ENCODE peak calls at places on chromosomes 7 and 10, in five cellular contexts. U, H, T, X and O are unnamed samples.

GRCh38 chr7:30511973-30512662 is 7.5 kb upstream of the GGCT start:
- DNase-seq in U (no peak), H (no peak), T (no peak), X (no peak), O (no peak)

GRCh38 chr10:69961168-69961863 is 91.3 kb upstream of the MACROH2A2 start:
- DNase-seq in U (no peak), H (no peak), T (no peak), X (no peak), O (no peak)

GRCh38 chr10:454860-455259 is 234.6 kb downstream of the DIP2C start:
- DNase-seq in U (no peak), H (no peak), T (no peak), X (no peak), O (no peak)

GRCh38 chr7:150451097-150451793 is 815 bp downstream of the GIMAP8 start:
- DNase-seq in U (no peak), H (no peak), T (peak; percentile 56), X (peak; percentile 79), O (no peak)

GRCh38 chr10:111936143-111936542 is 247.4 kb downstream of the GPAM start:
- DNase-seq in U (no peak), H (no peak), T (no peak), X (no peak), O (no peak)

GRCh38 chr10:101244321-101245050 is 15.2 kb upstream of the LBX1 start:
- DNase-seq in U (no peak), H (no peak), T (no peak), X (no peak), O (no peak)

GRCh38 chr10:129655007-129655678 is 188.1 kb downstream of the MGMT start:
- DNase-seq in U (no peak), H (no peak), T (no peak), X (no peak), O (no peak)

GRCh38 chr7:70016044-70016770 is 417.9 kb downstream of the AUTS2 start:
- DNase-seq in U (no peak), H (no peak), T (no peak), X (no peak), O (no peak)

GRCh38 chr10:95266674-95267095 is 24.1 kb downstream of the PDLIM1 start:
- DNase-seq in U (no peak), H (no peak), T (no peak), X (no peak), O (no peak)

GRCh38 chr10:86970887-86971145 is 2.5 kb downstream of the ADIRF start:
- DNase-seq in U (no peak), H (no peak), T (no peak), X (no peak), O (no peak)

GRCh38 chr7:90624128-90624980 is 28.2 kb downstream of the CDK14 start:
- DNase-seq in U (no peak), H (no peak), T (no peak), X (no peak), O (no peak)

GRCh38 chr7:30859202-30859939 is 52.3 kb upstream of the AQP1 start:
- DNase-seq in U (no peak), H (no peak), T (no peak), X (no peak), O (no peak)

GRCh38 chr7:123598657-123599056 is 3.0 kb upstream of the ASB15 start:
- DNase-seq in U (no peak), H (no peak), T (peak; percentile 55), X (no peak), O (no peak)

GRCh38 chr7:130961128-130961601 is 227.2 kb upstream of the KLF14 start:
- DNase-seq in U (no peak), H (no peak), T (no peak), X (peak; percentile 98), O (no peak)

GRCh38 chr10:48606530-48607355 is 1.9 kb upstream of the ARHGAP22 start:
- DNase-seq in U (no peak), H (peak; percentile 34), T (peak; percentile 25), X (no peak), O (no peak)

GRCh38 chr10:63516207-63516606 is 5.0 kb upstream of the REEP3 start:
- DNase-seq in U (no peak), H (no peak), T (no peak), X (no peak), O (no peak)

GRCh38 chr7:66748791-66749190 is 8.3 kb downstream of the RABGEF1 start:
- DNase-seq in U (no peak), H (no peak), T (peak; percentile 78), X (no peak), O (no peak)

GRCh38 chr10:132133449-132134291 is 53.1 kb upstream of the DPYSL4 start:
- DNase-seq in U (no peak), H (no peak), T (no peak), X (no peak), O (peak; percentile 60)

GRCh38 chr7:3552499-3552898 is 251.4 kb downstream of the SDK1 start:
- DNase-seq in U (no peak), H (no peak), T (no peak), X (no peak), O (no peak)

GRCh38 chr10:75612904-75613684 is 181.7 kb downstream of the LRMDA start:
- DNase-seq in U (no peak), H (no peak), T (no peak), X (peak; percentile 50), O (no peak)

GRCh38 chr7:100825215-100825671 is 2.1 kb downstream of the EPHB4 start:
- DNase-seq in U (no peak), H (no peak), T (peak; percentile 51), X (no peak), O (no peak)

GRCh38 chr10:9302142-9302746 is 1247.8 kb downstream of the GATA3 start:
- DNase-seq in U (no peak), H (no peak), T (no peak), X (no peak), O (no peak)

GRCh38 chr10:79355420-79356010 is 8.2 kb downstream of the PPIF start:
- DNase-seq in U (no peak), H (no peak), T (no peak), X (no peak), O (no peak)

GRCh38 chr7:2079332-2080068 is 153.2 kb downstream of the MAD1L1 start:
- DNase-seq in U (no peak), H (no peak), T (no peak), X (no peak), O (no peak)

DNA sequence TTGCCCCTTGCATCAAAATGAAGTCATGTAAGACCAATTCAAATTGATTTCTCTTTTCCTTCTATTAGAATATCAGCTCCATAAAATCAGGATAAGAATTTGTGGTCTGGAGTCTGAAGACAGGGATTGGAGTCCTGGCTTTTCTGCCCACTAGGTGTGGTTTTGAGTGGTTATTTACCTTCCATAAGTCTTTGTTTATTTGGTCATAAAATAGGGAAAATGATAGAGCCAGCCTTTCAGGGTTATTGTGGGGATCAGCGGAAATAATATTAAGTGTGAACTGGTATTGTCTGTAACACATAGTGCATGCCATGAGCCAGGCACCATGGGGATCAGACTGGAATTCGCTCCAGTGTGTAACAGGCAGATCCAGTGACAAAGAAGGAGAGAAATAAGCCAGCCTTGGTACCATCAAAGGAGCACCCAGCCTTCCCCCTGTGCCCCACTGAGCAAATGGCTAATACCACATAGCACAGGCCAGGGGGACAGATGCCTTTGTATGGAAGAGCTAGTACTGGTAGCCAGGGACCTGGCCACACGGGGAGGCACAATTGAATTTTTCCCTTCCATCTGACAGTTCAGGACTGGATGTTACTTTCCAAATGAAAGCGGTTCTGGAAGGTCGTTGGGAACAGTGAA is 509.7 kb upstream of the PODXL start:
- DNase-seq in U (no peak), H (no peak), T (no peak), X (no peak), O (no peak)
- H3K27ac ChIP-seq in U (peak overlapping the region; percentile 23), H (peak overlapping the region; percentile 89), T (no peak overlapping the region), X (no peak overlapping the region), O (no peak overlapping the region)

GRCh38 chr7:151876899-151877777 is at the start of gene PRKAG2:
- DNase-seq in U (peak; percentile 81), H (peak; percentile 41), T (peak; percentile 84), X (no peak), O (peak; percentile 90)

GRCh38 chr7:151877911-151878835 is 1.3 kb upstream of the PRKAG2 start:
- DNase-seq in U (peak; percentile 69), H (no peak), T (peak; percentile 59), X (no peak), O (no peak)

GRCh38 chr7:151876112-151876898 is 610 bp downstream of the PRKAG2 start:
- DNase-seq in U (peak; percentile 78), H (peak; percentile 34), T (peak; percentile 94), X (no peak), O (peak; percentile 91)

GRCh38 chr7:151873402-151873965 is 3.4 kb downstream of the PRKAG2 start:
- DNase-seq in U (no peak), H (no peak), T (no peak), X (no peak), O (no peak)

DNA sequence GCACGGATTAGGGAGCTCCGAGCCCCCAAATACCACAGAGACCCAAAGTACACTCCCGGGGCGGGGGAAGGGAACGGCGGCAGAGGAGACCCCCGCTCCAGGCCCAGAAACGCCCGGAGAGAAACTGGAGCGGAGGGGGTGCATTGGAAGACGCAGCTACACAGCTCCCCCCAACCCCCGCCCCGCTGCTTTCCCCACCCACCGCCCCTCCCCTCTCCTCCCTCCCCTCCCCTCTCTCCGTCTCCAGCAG is 1.1 kb downstream of the PRKAG2 start:
- DNase-seq in U (no peak), H (no peak), T (no peak), X (no peak), O (no peak)
- H3K4me3 ChIP-seq in U (peak overlapping the region; percentile 70), H (peak overlapping the region; percentile 80), T (peak overlapping the region; percentile 84), X (peak overlapping the region; percentile 50), O (peak overlapping the region; percentile 91)

GRCh38 chr10:114347191-114347739 is 57.0 kb downstream of the AFAP1L2 start:
- DNase-seq in U (no peak), H (no peak), T (no peak), X (no peak), O (no peak)

GRCh38 chr10:114347791-114348190 is 56.5 kb downstream of the AFAP1L2 start:
- DNase-seq in U (no peak), H (no peak), T (no peak), X (no peak), O (no peak)

GRCh38 chr10:114350751-114351150 is 53.6 kb downstream of the AFAP1L2 start:
- DNase-seq in U (no peak), H (no peak), T (no peak), X (no peak), O (no peak)

GRCh38 chr10:114352653-114353298 is 51.5 kb downstream of the AFAP1L2 start:
- DNase-seq in U (no peak), H (no peak), T (no peak), X (no peak), O (no peak)

DNA sequence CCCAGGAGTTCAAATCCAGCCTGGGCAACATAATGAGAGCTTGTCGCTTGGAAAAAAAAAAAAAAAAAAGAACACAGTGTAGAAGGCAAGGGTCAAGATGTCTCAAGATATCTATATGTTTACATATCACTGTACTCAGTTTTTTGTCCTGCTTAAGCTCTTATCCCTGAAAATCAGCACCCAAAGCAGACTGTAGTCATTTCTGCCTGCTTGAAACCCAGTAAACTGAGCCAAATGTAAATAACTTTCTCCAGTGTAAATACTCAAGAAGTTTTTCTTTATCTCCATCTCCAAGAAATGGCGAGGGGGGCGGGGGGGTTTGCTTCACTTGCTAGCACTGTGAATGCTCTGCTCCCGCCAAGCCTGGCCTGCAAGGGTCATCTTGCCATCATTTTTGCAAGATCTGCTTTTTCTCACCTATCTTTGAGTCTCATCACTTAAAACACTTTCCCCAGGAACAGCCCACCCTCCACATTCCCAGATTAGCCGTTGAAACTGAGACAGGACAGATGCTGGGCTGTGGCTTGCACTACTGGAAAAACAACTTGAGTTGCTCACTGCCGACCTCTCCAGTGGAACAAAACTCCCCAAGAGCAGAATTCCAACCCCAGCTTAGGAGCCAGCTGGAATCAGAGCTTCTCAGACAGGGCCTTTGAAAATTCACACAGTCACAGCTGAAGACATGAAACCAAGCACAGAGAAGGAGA is 54.6 kb downstream of the AFAP1L2 start:
- DNase-seq in U (no peak), H (no peak), T (no peak), X (no peak), O (no peak)
- H3K27ac ChIP-seq in U (no peak overlapping the region), H (no peak overlapping the region), T (no peak overlapping the region), X (no peak overlapping the region), O (no peak overlapping the region)

GRCh38 chr7:28708033-28708451 is 250.1 kb downstream of the TRIL start:
- DNase-seq in U (no peak), H (no peak), T (no peak), X (no peak), O (no peak)
- H3K4me3 ChIP-seq in U (peak overlapping the region; percentile 45), H (peak overlapping the region; percentile 57), T (no peak overlapping the region), X (no peak overlapping the region), O (no peak overlapping the region)